ENCODE peak calls at places on chromosomes 5 and 9, in seven cellular contexts. One of them, this sample, is unnamed. For H3K4me1, the result is how much of the 10 kb centered on the place peaks cover.

GRCh38 chr9:108423493-108423892 is 432.3 kb downstream of the ACTL7B start:
- DNase-seq in GM23248: no peak
- DNase-seq in SK-N-SH: no peak
- DNase-seq in IMR-90: no peak
- DNase-seq in MM.1S: no peak
- DNase-seq in neuronal stem cell: no peak
- DNase-seq in astrocyte: no peak
- DNase-seq in this sample: no peak

GRCh38 chr9:20559236-20559896 is 62.9 kb downstream of the MLLT3 start:
- DNase-seq in neuronal stem cell: no peak
- DNase-seq in GM23248: peak
- DNase-seq in IMR-90: peak
- DNase-seq in astrocyte: no peak
- DNase-seq in MM.1S: no peak
- DNase-seq in SK-N-SH: no peak
- DNase-seq in this sample: no peak

GRCh38 chr5:150801117-150801927 is 22.8 kb downstream of the SMIM3 start:
- DNase-seq in SK-N-SH: peak
- DNase-seq in MM.1S: peak
- DNase-seq in astrocyte: peak
- DNase-seq in GM23248: peak
- DNase-seq in neuronal stem cell: peak
- DNase-seq in IMR-90: peak
- DNase-seq in this sample: no peak

GRCh38 chr9:124869986-124870560 is 8.1 kb downstream of the ARPC5L start:
- DNase-seq in GM23248: peak
- DNase-seq in astrocyte: no peak
- DNase-seq in neuronal stem cell: no peak
- DNase-seq in IMR-90: peak
- DNase-seq in SK-N-SH: no peak
- DNase-seq in MM.1S: peak
- DNase-seq in this sample: no peak

GRCh38 chr5:170623576-170624181 is 119.9 kb downstream of the KCNIP1 start:
- DNase-seq in MM.1S: peak
- DNase-seq in GM23248: peak
- DNase-seq in IMR-90: peak
- DNase-seq in astrocyte: no peak
- DNase-seq in neuronal stem cell: no peak
- DNase-seq in SK-N-SH: peak
- DNase-seq in this sample: no peak

GRCh38 chr9:115157245-115157674 is 39.3 kb upstream of the TNC start:
- DNase-seq in SK-N-SH: no peak
- DNase-seq in neuronal stem cell: no peak
- DNase-seq in IMR-90: peak
- DNase-seq in GM23248: peak
- DNase-seq in astrocyte: peak
- DNase-seq in MM.1S: no peak
- DNase-seq in this sample: peak

GRCh38 chr9:116151966-116152381 is 1.6 kb upstream of the PAPPA start:
- DNase-seq in neuronal stem cell: no peak
- DNase-seq in IMR-90: peak
- DNase-seq in SK-N-SH: no peak
- DNase-seq in MM.1S: no peak
- DNase-seq in astrocyte: peak
- DNase-seq in GM23248: peak
- DNase-seq in this sample: no peak

GRCh38 chr5:59943721-59944120 is 50.2 kb upstream of the PDE4D start:
- DNase-seq in astrocyte: no peak
- DNase-seq in neuronal stem cell: no peak
- DNase-seq in IMR-90: no peak
- DNase-seq in SK-N-SH: no peak
- DNase-seq in GM23248: no peak
- DNase-seq in MM.1S: no peak
- DNase-seq in this sample: no peak

GRCh38 chr5:56480305-56481146 is 247.4 kb upstream of the ANKRD55 start:
- DNase-seq in GM23248: peak
- DNase-seq in MM.1S: peak
- DNase-seq in SK-N-SH: peak
- DNase-seq in neuronal stem cell: peak
- DNase-seq in IMR-90: peak
- DNase-seq in astrocyte: peak
- DNase-seq in this sample: no peak

GRCh38 chr9:121604242-121604641 is 47.2 kb upstream of the DAB2IP start:
- DNase-seq in SK-N-SH: peak
- DNase-seq in neuronal stem cell: no peak
- DNase-seq in astrocyte: peak
- DNase-seq in IMR-90: no peak
- DNase-seq in MM.1S: no peak
- DNase-seq in GM23248: no peak
- DNase-seq in this sample: no peak

GRCh38 chr5:72954389-72954788 is 1.5 kb upstream of the FCHO2 start:
- DNase-seq in astrocyte: no peak
- DNase-seq in IMR-90: no peak
- DNase-seq in GM23248: no peak
- DNase-seq in SK-N-SH: no peak
- DNase-seq in neuronal stem cell: no peak
- DNase-seq in MM.1S: no peak
- DNase-seq in this sample: no peak

GRCh38 chr5:72955143-72955767 is 586 bp upstream of the FCHO2 start:
- DNase-seq in IMR-90: no peak
- DNase-seq in MM.1S: peak
- DNase-seq in astrocyte: no peak
- DNase-seq in SK-N-SH: no peak
- DNase-seq in GM23248: no peak
- DNase-seq in neuronal stem cell: no peak
- DNase-seq in this sample: no peak

GRCh38 chr5:72955768-72956323 is at the start of gene FCHO2:
- DNase-seq in GM23248: peak
- DNase-seq in IMR-90: peak
- DNase-seq in neuronal stem cell: peak
- DNase-seq in astrocyte: peak
- DNase-seq in MM.1S: peak
- DNase-seq in SK-N-SH: peak
- DNase-seq in this sample: peak

GRCh38 chr5:72949481-72949880 is 6.4 kb upstream of the FCHO2 start:
- DNase-seq in astrocyte: no peak
- DNase-seq in IMR-90: no peak
- DNase-seq in GM23248: no peak
- DNase-seq in SK-N-SH: no peak
- DNase-seq in neuronal stem cell: no peak
- DNase-seq in MM.1S: no peak
- DNase-seq in this sample: no peak

DNA sequence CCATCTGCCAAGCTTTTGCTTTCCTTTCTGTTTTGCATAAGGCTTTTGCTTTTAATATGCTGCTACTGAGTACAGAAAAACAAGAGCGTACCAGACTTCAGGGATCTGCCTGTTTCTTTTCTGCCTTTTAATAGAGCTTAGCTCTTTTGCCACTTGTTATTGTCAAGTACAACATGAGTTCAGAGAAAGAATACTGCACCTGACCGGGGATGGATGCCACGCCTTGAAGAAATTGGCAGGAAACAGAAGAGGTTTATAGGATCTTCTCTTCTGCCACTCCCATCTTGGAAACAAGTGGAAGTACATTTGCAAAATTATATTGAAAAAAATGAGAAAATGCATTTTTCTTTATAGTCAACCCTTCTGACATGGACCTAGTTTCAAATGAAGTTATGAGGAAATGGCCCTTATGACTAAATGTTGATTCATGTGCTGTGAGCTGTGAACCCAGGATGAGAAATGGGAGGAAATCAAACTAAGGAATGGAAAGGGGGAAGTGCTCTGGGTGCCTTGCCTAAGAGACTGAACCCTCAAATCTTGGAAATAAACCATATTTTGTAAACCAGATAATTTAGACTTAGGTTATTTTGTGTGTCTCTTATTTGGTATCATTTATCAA is 3.9 kb upstream of the FCHO2 start:
- DNase-seq in astrocyte: peak
- DNase-seq in neuronal stem cell: no peak
- DNase-seq in MM.1S: no peak
- DNase-seq in GM23248: peak
- DNase-seq in SK-N-SH: no peak
- DNase-seq in IMR-90: peak
- DNase-seq in this sample: no peak
- H3K4me2 ChIP-seq in astrocyte: peak
- H3K4me2 ChIP-seq in neuronal stem cell: no peak
- H3K4me2 ChIP-seq in MM.1S: no peak
- H3K4me2 ChIP-seq in GM23248: peak
- H3K4me2 ChIP-seq in SK-N-SH: peak
- H3K4me2 ChIP-seq in IMR-90: peak
- H3K4me2 ChIP-seq in this sample: peak

GRCh38 chr5:1973391-1974013 is 90.8 kb upstream of the IRX4 start:
- DNase-seq in SK-N-SH: no peak
- DNase-seq in GM23248: no peak
- DNase-seq in neuronal stem cell: peak
- DNase-seq in MM.1S: no peak
- DNase-seq in astrocyte: no peak
- DNase-seq in IMR-90: no peak
- DNase-seq in this sample: peak

GRCh38 chr5:1975406-1975715 is 92.6 kb upstream of the IRX4 start:
- DNase-seq in neuronal stem cell: no peak
- DNase-seq in SK-N-SH: no peak
- DNase-seq in IMR-90: no peak
- DNase-seq in GM23248: no peak
- DNase-seq in MM.1S: no peak
- DNase-seq in astrocyte: no peak
- DNase-seq in this sample: peak

GRCh38 chr5:1975898-1976765 is 93.4 kb upstream of the IRX4 start:
- DNase-seq in astrocyte: no peak
- DNase-seq in IMR-90: no peak
- DNase-seq in SK-N-SH: no peak
- DNase-seq in MM.1S: no peak
- DNase-seq in neuronal stem cell: no peak
- DNase-seq in GM23248: no peak
- DNase-seq in this sample: no peak

GRCh38 chr5:1974081-1974480 is 91.4 kb upstream of the IRX4 start:
- DNase-seq in neuronal stem cell: no peak
- DNase-seq in GM23248: no peak
- DNase-seq in IMR-90: no peak
- DNase-seq in SK-N-SH: no peak
- DNase-seq in MM.1S: no peak
- DNase-seq in astrocyte: no peak
- DNase-seq in this sample: no peak

GRCh38 chr5:1974501-1975405 is 92.0 kb upstream of the IRX4 start:
- DNase-seq in astrocyte: no peak
- DNase-seq in MM.1S: no peak
- DNase-seq in GM23248: no peak
- DNase-seq in neuronal stem cell: no peak
- DNase-seq in SK-N-SH: no peak
- DNase-seq in IMR-90: no peak
- DNase-seq in this sample: no peak
- H3K9ac ChIP-seq in astrocyte: no peak
- H3K9ac ChIP-seq in MM.1S: no peak
- H3K9ac ChIP-seq in GM23248: no peak
- H3K9ac ChIP-seq in neuronal stem cell: no peak
- H3K9ac ChIP-seq in SK-N-SH: no peak
- H3K9ac ChIP-seq in IMR-90: no peak
- H3K9ac ChIP-seq in this sample: peak

GRCh38 chr9:96161819-96162218 is 140.2 kb downstream of the HSD17B3 start:
- DNase-seq in SK-N-SH: no peak
- DNase-seq in IMR-90: no peak
- DNase-seq in GM23248: no peak
- DNase-seq in astrocyte: no peak
- DNase-seq in MM.1S: no peak
- DNase-seq in neuronal stem cell: no peak
- DNase-seq in this sample: no peak

GRCh38 chr9:96160866-96161265 is 141.1 kb downstream of the HSD17B3 start:
- DNase-seq in IMR-90: no peak
- DNase-seq in neuronal stem cell: no peak
- DNase-seq in astrocyte: no peak
- DNase-seq in SK-N-SH: no peak
- DNase-seq in MM.1S: no peak
- DNase-seq in GM23248: no peak
- DNase-seq in this sample: no peak

GRCh38 chr9:96158909-96159575 is 142.9 kb downstream of the HSD17B3 start:
- DNase-seq in GM23248: no peak
- DNase-seq in neuronal stem cell: no peak
- DNase-seq in MM.1S: no peak
- DNase-seq in astrocyte: peak
- DNase-seq in IMR-90: no peak
- DNase-seq in SK-N-SH: no peak
- DNase-seq in this sample: no peak

GRCh38 chr9:96159596-96159995 is 142.4 kb downstream of the HSD17B3 start:
- DNase-seq in GM23248: no peak
- DNase-seq in neuronal stem cell: no peak
- DNase-seq in IMR-90: no peak
- DNase-seq in SK-N-SH: no peak
- DNase-seq in MM.1S: no peak
- DNase-seq in astrocyte: no peak
- DNase-seq in this sample: no peak

DNA sequence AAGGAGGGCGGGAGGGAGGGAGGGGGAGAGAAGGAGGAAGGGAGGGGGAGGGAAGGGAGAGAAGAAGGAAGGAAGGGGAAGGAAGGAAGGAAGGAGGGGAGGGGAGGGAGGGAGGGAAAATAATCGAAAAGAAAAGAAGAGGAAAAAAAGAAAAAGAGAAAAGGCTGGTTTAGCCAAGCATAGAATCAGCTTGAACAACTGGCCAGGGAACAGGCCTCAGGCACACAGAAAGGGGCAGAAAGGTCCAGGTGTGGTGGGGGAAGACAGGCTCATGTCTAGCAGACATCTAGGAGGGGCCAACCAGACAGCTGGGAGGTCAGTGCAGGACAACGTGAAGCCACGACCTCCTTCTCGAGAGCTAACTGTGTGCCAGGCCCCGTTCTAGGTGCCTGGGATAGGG is 141.8 kb downstream of the HSD17B3 start:
- DNase-seq in astrocyte: no peak
- DNase-seq in MM.1S: no peak
- DNase-seq in GM23248: no peak
- DNase-seq in IMR-90: no peak
- DNase-seq in neuronal stem cell: no peak
- DNase-seq in SK-N-SH: no peak
- DNase-seq in this sample: no peak
- H3K4me1 ChIP-seq in astrocyte: under half
- H3K4me1 ChIP-seq in MM.1S: under half
- H3K4me1 ChIP-seq in GM23248: under half
- H3K4me1 ChIP-seq in IMR-90: under half
- H3K4me1 ChIP-seq in neuronal stem cell: under half
- H3K4me1 ChIP-seq in SK-N-SH: under half
- H3K4me1 ChIP-seq in this sample: under half

DNA sequence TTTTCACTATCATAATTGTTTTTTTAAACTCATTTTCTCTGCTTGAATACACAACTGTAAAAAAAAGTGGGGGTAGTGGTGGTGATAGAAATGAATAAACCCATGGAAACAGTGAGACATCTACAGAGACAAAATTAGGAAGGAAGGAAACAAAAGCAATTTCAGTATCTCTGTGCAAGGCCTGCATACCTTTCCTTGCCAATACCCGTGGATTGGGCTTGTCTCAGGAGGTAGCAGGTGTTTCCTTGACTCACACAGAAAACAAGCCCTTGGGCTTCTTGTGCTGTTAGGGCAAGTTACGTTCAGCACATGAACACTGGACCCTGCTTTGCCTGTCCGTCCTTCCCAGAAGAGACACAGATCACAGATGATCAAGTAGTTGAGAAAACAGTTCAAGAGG is 372.2 kb downstream of the ZSWIM6 start:
- DNase-seq in SK-N-SH: no peak
- DNase-seq in MM.1S: peak
- DNase-seq in neuronal stem cell: no peak
- DNase-seq in IMR-90: no peak
- DNase-seq in astrocyte: no peak
- DNase-seq in GM23248: no peak
- DNase-seq in this sample: peak
- H3K4me2 ChIP-seq in SK-N-SH: no peak
- H3K4me2 ChIP-seq in MM.1S: no peak
- H3K4me2 ChIP-seq in neuronal stem cell: no peak
- H3K4me2 ChIP-seq in IMR-90: no peak
- H3K4me2 ChIP-seq in astrocyte: no peak
- H3K4me2 ChIP-seq in GM23248: no peak
- H3K4me2 ChIP-seq in this sample: no peak